ENCODE peak calls at places on chromosomes 1 and 21, in seven cellular contexts. B is effector memory CD4-positive, alpha-beta T cell; E is CD8-positive, alpha-beta T cell; J is H7; C is neuronal stem cell; K is endodermal cell; G is HCT116. O is an unnamed sample.

GRCh38 chr1:153344718-153345025 is 4.0 kb downstream of the PGLYRP4 start:
- DNase-seq in B (no peak), E (no peak), J (no peak), C (no peak), K (no peak), G (no peak), O (no peak)

GRCh38 chr1:55825486-55825885 is 610.3 kb upstream of the USP24 start:
- DNase-seq in B (no peak), E (no peak), J (no peak), C (no peak), K (no peak), G (no peak), O (no peak)

GRCh38 chr1:24770891-24771290 is 25.6 kb downstream of the CLIC4 start:
- DNase-seq in B (no peak), E (no peak), J (no peak), C (no peak), K (no peak), G (no peak), O (no peak)

GRCh38 chr1:115475901-115476300 is 137.9 kb upstream of the NGF start:
- DNase-seq in B (no peak), E (no peak), J (no peak), C (no peak), K (peak), G (no peak), O (peak)

GRCh38 chr1:59972216-59972924 is 45.8 kb upstream of the CYP2J2 start:
- DNase-seq in B (no peak), E (no peak), J (no peak), C (no peak), K (no peak), G (no peak), O (no peak)

GRCh38 chr1:88736633-88737248 is 52.7 kb downstream of the PKN2 start:
- DNase-seq in B (no peak), E (no peak), J (peak), C (no peak), K (peak), G (peak), O (peak)

GRCh38 chr1:153081736-153082135 is 10.3 kb upstream of the SPRR2B start:
- DNase-seq in B (no peak), E (no peak), J (no peak), C (no peak), K (no peak), G (no peak), O (no peak)

GRCh38 chr1:150385537-150386445 is 21.8 kb downstream of the RPRD2 start:
- DNase-seq in B (no peak), E (no peak), J (no peak), C (no peak), K (no peak), G (no peak), O (no peak)

GRCh38 chr1:15146142-15146541 is 7.4 kb upstream of the TMEM51 start:
- DNase-seq in B (no peak), E (no peak), J (no peak), C (no peak), K (no peak), G (no peak), O (no peak)

GRCh38 chr1:61441723-61442262 is 283.1 kb downstream of the TM2D1 start:
- DNase-seq in B (no peak), E (no peak), J (no peak), C (no peak), K (no peak), G (no peak), O (no peak)

GRCh38 chr1:111422546-111423391 is 4.8 kb downstream of the OVGP1 start:
- DNase-seq in B (no peak), E (no peak), J (no peak), C (no peak), K (no peak), G (no peak), O (peak)

GRCh38 chr1:183241446-183241845 is 55.4 kb downstream of the LAMC2 start:
- DNase-seq in B (no peak), E (no peak), J (no peak), C (no peak), K (no peak), G (no peak), O (no peak)

GRCh38 chr1:208192989-208193388 is 51.2 kb downstream of the PLXNA2 start:
- DNase-seq in B (no peak), E (no peak), J (no peak), C (no peak), K (no peak), G (no peak), O (no peak)

GRCh38 chr1:94646151-94646643 is 104.6 kb upstream of the F3 start:
- DNase-seq in B (no peak), E (no peak), J (no peak), C (no peak), K (no peak), G (no peak), O (peak)

GRCh38 chr1:85048296-85049064 is at the start of gene MCOLN3:
- DNase-seq in B (peak), E (peak), J (peak), C (peak), K (peak), G (peak), O (peak)

GRCh38 chr1:26478988-26479387 is 6.7 kb downstream of the HMGN2 start:
- DNase-seq in B (no peak), E (no peak), J (no peak), C (no peak), K (no peak), G (no peak), O (no peak)

GRCh38 chr1:26476958-26477357 is 4.7 kb downstream of the HMGN2 start:
- DNase-seq in B (no peak), E (no peak), J (no peak), C (no peak), K (no peak), G (no peak), O (no peak)

GRCh38 chr1:26477446-26478152 is 5.4 kb downstream of the HMGN2 start:
- DNase-seq in B (no peak), E (no peak), J (no peak), C (no peak), K (peak), G (no peak), O (peak)

GRCh38 chr1:26475989-26476388 is 3.7 kb downstream of the HMGN2 start:
- DNase-seq in B (no peak), E (no peak), J (no peak), C (no peak), K (no peak), G (no peak), O (no peak)

GRCh38 chr1:26478159-26478558 is 5.9 kb downstream of the HMGN2 start:
- DNase-seq in B (no peak), E (no peak), J (no peak), C (no peak), K (no peak), G (no peak), O (no peak)
- H3K4me3 ChIP-seq in B (no peak), E (no peak), J (no peak), C (no peak), K (no peak), G (no peak), O (no peak)

DNA sequence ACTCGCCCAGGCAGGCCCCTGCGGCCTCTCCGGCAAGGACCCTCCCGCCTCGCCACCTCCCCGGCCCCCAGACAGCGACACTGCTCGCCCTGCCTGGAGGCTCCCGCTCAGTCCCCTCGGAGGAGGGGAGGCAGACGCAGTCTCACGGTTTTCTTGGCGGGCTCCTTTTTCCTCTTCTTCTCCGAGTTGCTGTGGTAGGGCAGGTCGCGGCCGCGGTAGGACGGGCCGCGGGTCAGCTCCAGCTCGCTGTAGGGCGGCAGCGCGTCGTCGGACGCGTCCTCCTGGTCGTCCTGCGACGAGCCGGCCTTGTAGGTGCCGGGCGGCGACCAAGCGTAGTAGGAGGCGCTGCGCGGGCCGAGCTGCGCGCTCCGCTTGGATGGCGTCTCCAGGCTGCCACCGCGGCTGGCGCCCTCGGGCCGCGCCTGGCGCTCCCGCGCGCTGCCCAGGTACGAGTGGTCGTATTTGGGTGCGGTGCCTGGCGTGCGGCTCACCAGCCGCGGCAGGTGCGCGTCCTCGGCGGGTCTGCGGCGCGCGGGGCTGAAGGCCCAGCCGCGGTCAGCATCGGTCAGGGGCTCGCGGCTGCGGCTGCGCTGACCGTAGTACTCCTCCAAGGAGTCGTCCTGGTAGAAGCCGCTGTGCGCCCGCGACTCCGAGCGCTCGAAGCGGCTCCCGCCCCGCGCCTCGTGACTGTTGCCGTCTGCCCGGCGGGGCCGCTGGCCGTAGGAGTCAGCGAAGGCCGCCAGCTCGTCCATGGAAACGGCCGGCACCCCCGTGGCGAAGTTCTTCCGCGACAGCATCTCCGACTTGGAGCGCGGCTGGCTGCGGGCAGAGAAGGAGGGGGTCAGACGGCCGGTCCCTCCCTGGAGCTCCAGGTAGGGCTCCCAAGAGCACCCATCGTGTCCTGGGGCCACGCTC is 44.8 kb upstream of the TADA1 start:
- DNase-seq in B (no peak), E (no peak), J (peak), C (peak), K (peak), G (no peak), O (no peak)
- H3K4me3 ChIP-seq in B (no peak), E (no peak), J (peak), C (no peak), K (peak), G (no peak), O (no peak)

GRCh38 chr1:1306070-1306660 is 1.6 kb downstream of the ACAP3 start:
- DNase-seq in B (no peak), E (no peak), J (peak), C (no peak), K (peak), G (no peak), O (no peak)
- H3K4me3 ChIP-seq in B (peak), E (peak), J (peak), C (peak), K (peak), G (peak), O (peak)

DNA sequence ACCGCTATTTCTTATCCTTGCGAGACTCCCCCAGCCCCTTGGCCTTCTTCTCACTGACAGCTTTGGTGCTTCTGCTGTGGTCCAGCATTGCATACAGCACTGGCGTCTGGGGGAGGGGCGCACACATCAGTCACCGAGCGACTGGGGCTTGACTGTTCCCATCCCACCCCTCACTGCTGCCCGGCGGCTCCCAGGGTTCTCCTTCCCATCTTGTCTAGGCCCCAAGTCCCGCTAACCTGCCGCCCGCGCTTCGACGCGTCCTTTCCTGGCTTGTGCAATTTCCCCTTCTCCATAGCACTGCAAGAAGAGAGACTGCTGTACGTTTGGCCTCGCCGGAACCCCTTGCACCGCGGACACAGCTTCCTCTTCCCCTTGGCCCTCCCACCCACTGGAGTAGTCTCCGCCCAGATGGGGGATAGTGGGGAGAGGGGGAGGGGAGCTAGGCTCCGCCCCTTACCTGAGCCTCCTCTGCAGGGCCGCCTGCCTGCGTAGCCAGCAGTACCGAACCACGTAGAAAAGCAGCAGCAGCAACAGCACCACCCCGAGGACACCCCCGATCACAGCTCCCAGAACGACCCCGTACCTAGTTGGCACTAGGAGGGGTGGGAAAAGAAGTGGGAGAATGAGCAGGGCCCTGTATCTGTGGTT is 3.8 kb downstream of the MPZ start:
- DNase-seq in B (peak), E (peak), J (peak), C (peak), K (peak), G (peak), O (peak)
- H3K4me3 ChIP-seq in B (peak), E (peak), J (peak), C (peak), K (peak), G (peak), O (peak)

GRCh38 chr1:91769698-91770232 is 116.2 kb downstream of the TGFBR3 start:
- DNase-seq in B (no peak), E (no peak), J (no peak), C (no peak), K (no peak), G (no peak), O (no peak)
- H3K4me3 ChIP-seq in B (no peak), E (no peak), J (no peak), C (no peak), K (no peak), G (no peak), O (no peak)

DNA sequence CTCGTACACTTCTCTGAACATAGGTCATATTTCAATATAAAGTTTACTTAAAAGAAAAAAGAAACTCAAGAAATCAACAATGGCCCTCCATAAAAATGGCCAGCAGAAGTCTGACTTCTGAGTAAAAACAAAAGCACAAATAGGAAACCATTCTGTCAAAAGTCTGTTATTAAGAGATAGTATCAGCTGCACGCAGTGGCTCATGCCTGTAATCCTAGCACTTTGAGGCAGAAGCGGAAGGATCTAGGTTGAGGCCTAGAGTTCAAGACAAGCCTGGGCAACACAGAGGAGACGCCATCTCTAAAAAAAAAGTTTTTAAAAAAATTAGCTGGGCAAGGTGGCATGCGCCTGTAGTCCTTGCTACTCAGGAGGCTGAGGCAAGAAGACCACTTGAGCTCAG is 67.3 kb downstream of the PUM1 start:
- DNase-seq in B (no peak), E (no peak), J (no peak), C (no peak), K (no peak), G (no peak), O (no peak)
- H3K4me3 ChIP-seq in B (no peak), E (no peak), J (no peak), C (no peak), K (no peak), G (no peak), O (no peak)

DNA sequence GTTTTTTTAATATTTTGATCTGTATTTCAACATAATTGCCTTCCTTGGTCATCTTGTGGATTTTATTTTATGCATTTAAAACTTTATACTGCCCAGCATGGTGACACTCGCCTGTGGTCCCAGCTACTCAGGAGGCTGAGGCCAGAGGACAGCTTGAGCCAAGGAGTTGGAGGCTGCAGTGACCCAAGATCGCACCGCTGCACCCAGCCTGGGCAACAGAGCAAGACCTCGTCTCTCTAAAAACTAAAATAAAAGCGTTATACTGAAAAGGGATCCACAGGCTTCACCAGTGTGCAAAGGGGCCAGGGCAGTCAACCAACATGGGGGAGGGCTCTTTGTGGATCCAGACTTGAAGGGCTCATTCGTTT is 1.4 kb downstream of the NID1 start:
- DNase-seq in B (no peak), E (no peak), J (no peak), C (no peak), K (no peak), G (no peak), O (no peak)
- H3K4me3 ChIP-seq in B (no peak), E (no peak), J (peak), C (peak), K (peak), G (no peak), O (no peak)

GRCh38 chr1:154418062-154418897 is 13.1 kb downstream of the IL6R start:
- DNase-seq in B (peak), E (no peak), J (peak), C (no peak), K (peak), G (peak), O (peak)

GRCh38 chr1:154419620-154420020 is 14.5 kb downstream of the IL6R start:
- DNase-seq in B (no peak), E (no peak), J (no peak), C (no peak), K (peak), G (no peak), O (peak)

GRCh38 chr1:154420961-154421924 is 16.1 kb downstream of the IL6R start:
- DNase-seq in B (no peak), E (no peak), J (no peak), C (no peak), K (peak), G (no peak), O (no peak)

GRCh38 chr1:154418898-154419619 is 13.9 kb downstream of the IL6R start:
- DNase-seq in B (no peak), E (no peak), J (no peak), C (no peak), K (peak), G (no peak), O (no peak)

GRCh38 chr1:154420172-154420571 is 15.0 kb downstream of the IL6R start:
- DNase-seq in B (peak), E (no peak), J (no peak), C (no peak), K (peak), G (no peak), O (peak)
- H3K4me3 ChIP-seq in B (peak), E (peak), J (no peak), C (no peak), K (no peak), G (peak), O (no peak)

GRCh38 chr21:39348040-39348354 is 891 bp downstream of the HMGN1 start:
- DNase-seq in B (no peak), E (no peak), J (no peak), C (no peak), K (no peak), G (no peak), O (no peak)

GRCh38 chr21:39345440-39345839 is 3.4 kb downstream of the HMGN1 start:
- DNase-seq in B (no peak), E (no peak), J (no peak), C (no peak), K (no peak), G (no peak), O (no peak)

GRCh38 chr21:39347537-39347936 is 1.4 kb downstream of the HMGN1 start:
- DNase-seq in B (no peak), E (no peak), J (no peak), C (no peak), K (no peak), G (no peak), O (no peak)

GRCh38 chr21:39348355-39349210 is at the start of gene HMGN1:
- DNase-seq in B (peak), E (peak), J (peak), C (peak), K (peak), G (no peak), O (peak)

GRCh38 chr21:39346671-39347327 is 2.1 kb downstream of the HMGN1 start:
- DNase-seq in B (no peak), E (no peak), J (no peak), C (no peak), K (no peak), G (no peak), O (no peak)
- H3K4me3 ChIP-seq in B (no peak), E (no peak), J (no peak), C (peak), K (peak), G (no peak), O (peak)

GRCh38 chr21:27647401-27647800 is 680.5 kb upstream of the ADAMTS5 start:
- DNase-seq in B (no peak), E (no peak), J (no peak), C (no peak), K (no peak), G (no peak), O (peak)

GRCh38 chr21:27649323-27649722 is 682.4 kb upstream of the ADAMTS5 start:
- DNase-seq in B (no peak), E (no peak), J (no peak), C (no peak), K (no peak), G (no peak), O (peak)

GRCh38 chr21:27647921-27648320 is 681.0 kb upstream of the ADAMTS5 start:
- DNase-seq in B (no peak), E (no peak), J (no peak), C (no peak), K (no peak), G (no peak), O (peak)

GRCh38 chr21:27649746-27650145 is 682.9 kb upstream of the ADAMTS5 start:
- DNase-seq in B (no peak), E (no peak), J (no peak), C (no peak), K (no peak), G (no peak), O (peak)

GRCh38 chr21:27648560-27648959 is 681.7 kb upstream of the ADAMTS5 start:
- DNase-seq in B (no peak), E (no peak), J (no peak), C (no peak), K (no peak), G (no peak), O (peak)
- H3K4me3 ChIP-seq in B (no peak), E (no peak), J (no peak), C (no peak), K (no peak), G (no peak), O (no peak)

O was measured in bronchial epithelial cell.